ENCODE peak calls at places on chromosome 7, in ten cellular contexts. D, Y, Z, R, N, O, S, U, P and Q are unnamed samples.
A peak's percentile ranks its signal among the peaks of the same experiment; 100 is the strongest.

GRCh38 chr7:131077735-131078134 is 249.9 kb upstream of the MKLN1 start:
- DNase-seq in Z (no peak), P (no peak), U (no peak), O (no peak), N (no peak), R (no peak), Y (no peak), D (no peak), S (no peak), Q (no peak)

GRCh38 chr7:35544028-35544742 is 150.8 kb downstream of the HERPUD2 start:
- DNase-seq in Z (no peak), S (no peak), O (no peak), U (no peak), P (no peak), N (no peak), Y (no peak), R (no peak), D (no peak), Q (no peak)

GRCh38 chr7:22563621-22564241 is 63.7 kb upstream of the STEAP1B start:
- DNase-seq in S (no peak), N (no peak), R (peak; percentile 36), D (no peak), U (no peak), O (peak; percentile 45), Y (no peak), Z (no peak), P (no peak), Q (no peak)

GRCh38 chr7:115094163-115094562 is 172.3 kb downstream of the MDFIC start:
- DNase-seq in Z (no peak), D (no peak), U (no peak), P (no peak), R (no peak), S (no peak), O (no peak), Y (no peak), N (no peak), Q (no peak)

GRCh38 chr7:33807779-33808482 is 97.4 kb upstream of the BMPER start:
- DNase-seq in P (no peak), Z (no peak), N (peak; percentile 11), Y (peak; percentile 64), U (peak; percentile 69), R (peak; percentile 25), D (no peak), S (no peak), O (peak; percentile 43), Q (no peak)

GRCh38 chr7:37027557-37028341 is 303.5 kb upstream of the AOAH start:
- DNase-seq in N (no peak), S (no peak), O (no peak), R (no peak), Z (no peak), Y (no peak), D (no peak), U (no peak), P (no peak), Q (no peak)

GRCh38 chr7:108094375-108094774 is 35.8 kb downstream of the LAMB4 start:
- DNase-seq in Z (no peak), R (no peak), N (no peak), S (no peak), O (no peak), P (no peak), D (no peak), Y (no peak), U (no peak), Q (no peak)

GRCh38 chr7:80087768-80088170 is 46.9 kb upstream of the GNAI1 start:
- DNase-seq in N (no peak), U (no peak), Z (no peak), O (no peak), R (no peak), D (no peak), S (no peak), P (no peak), Y (no peak), Q (no peak)

GRCh38 chr7:83655951-83656556 is 7.1 kb upstream of the SEMA3E start:
- DNase-seq in U (peak; percentile 65), S (peak; percentile 29), O (peak; percentile 51), Y (peak; percentile 44), N (peak; percentile 16), R (peak; percentile 54), P (no peak), D (peak; percentile 24), Z (no peak), Q (no peak)

GRCh38 chr7:112018305-112019030 is 187.7 kb downstream of the DOCK4 start:
- DNase-seq in Z (no peak), Y (no peak), N (no peak), D (no peak), P (no peak), U (no peak), R (no peak), S (no peak), O (no peak), Q (no peak)

GRCh38 chr7:75563171-75563570 is 71.1 kb downstream of the SPDYE5 start:
- DNase-seq in O (no peak), U (no peak), P (no peak), N (no peak), D (no peak), Z (no peak), S (no peak), R (no peak), Y (peak; percentile 67), Q (no peak)

GRCh38 chr7:75567948-75568595 is 76.0 kb downstream of the SPDYE5 start:
- DNase-seq in R (peak; percentile 72), Z (no peak), Y (no peak), P (no peak), N (no peak), D (no peak), O (no peak), S (no peak), U (no peak), Q (no peak)

GRCh38 chr7:75559355-75559986 is 67.4 kb downstream of the SPDYE5 start:
- DNase-seq in Z (no peak), P (no peak), O (no peak), Y (peak; percentile 74), U (no peak), D (no peak), N (no peak), R (peak; percentile 7), S (no peak), Q (no peak)

GRCh38 chr7:75565129-75565528 is 73.0 kb downstream of the SPDYE5 start:
- DNase-seq in O (no peak), Z (no peak), D (peak; percentile 87), U (peak; percentile 56), N (no peak), R (no peak), S (no peak), P (no peak), Y (no peak), Q (no peak)
- H3K27ac ChIP-seq in O (no peak overlapping the region), Z (no peak overlapping the region), D (peak overlapping the region; percentile 59), U (peak overlapping the region; percentile 45), N (peak overlapping the region; percentile 29), R (no peak overlapping the region), S (no peak overlapping the region), P (peak overlapping the region; percentile 15), Y (no peak overlapping the region), Q (peak overlapping the region; percentile 39)

GRCh38 chr7:101984141-101984879 is 166.9 kb downstream of the CUX1 start:
- DNase-seq in U (no peak), O (no peak), P (peak; percentile 88), S (no peak), Y (no peak), N (peak; percentile 26), R (no peak), D (no peak), Z (no peak), Q (no peak)

GRCh38 chr7:101984997-101985645 is 167.7 kb downstream of the CUX1 start:
- DNase-seq in S (no peak), Y (no peak), Z (no peak), D (no peak), R (peak; percentile 35), P (no peak), N (no peak), O (no peak), U (no peak), Q (no peak)

GRCh38 chr7:101986335-101986734 is 168.9 kb downstream of the CUX1 start:
- DNase-seq in Y (no peak), N (no peak), R (peak; percentile 64), U (peak; percentile 28), D (peak; percentile 12), P (no peak), S (no peak), O (peak; percentile 18), Z (no peak), Q (no peak)

GRCh38 chr7:101985646-101986199 is 168.3 kb downstream of the CUX1 start:
- DNase-seq in Z (no peak), R (peak; percentile 71), D (no peak), P (no peak), Y (no peak), N (no peak), O (peak; percentile 65), U (no peak), S (no peak), Q (no peak)

GRCh38 chr7:101983147-101983811 is 165.9 kb downstream of the CUX1 start:
- DNase-seq in Z (no peak), S (no peak), R (no peak), U (no peak), Y (no peak), O (no peak), D (no peak), P (no peak), N (no peak), Q (no peak)
- H3K27ac ChIP-seq in Z (no peak overlapping the region), S (no peak overlapping the region), R (no peak overlapping the region), U (no peak overlapping the region), Y (no peak overlapping the region), O (no peak overlapping the region), D (no peak overlapping the region), P (no peak overlapping the region), N (peak overlapping the region; percentile 55), Q (no peak overlapping the region)

GRCh38 chr7:8973601-8974000 is 540.2 kb downstream of the NXPH1 start:
- DNase-seq in Z (no peak), S (no peak), D (no peak), U (no peak), Y (no peak), O (no peak), N (no peak), P (no peak), R (no peak), Q (no peak)
- H3K27ac ChIP-seq in Z (no peak overlapping the region), S (no peak overlapping the region), D (no peak overlapping the region), U (no peak overlapping the region), Y (no peak overlapping the region), O (no peak overlapping the region), N (no peak overlapping the region), P (no peak overlapping the region), R (no peak overlapping the region), Q (no peak overlapping the region)

DNA sequence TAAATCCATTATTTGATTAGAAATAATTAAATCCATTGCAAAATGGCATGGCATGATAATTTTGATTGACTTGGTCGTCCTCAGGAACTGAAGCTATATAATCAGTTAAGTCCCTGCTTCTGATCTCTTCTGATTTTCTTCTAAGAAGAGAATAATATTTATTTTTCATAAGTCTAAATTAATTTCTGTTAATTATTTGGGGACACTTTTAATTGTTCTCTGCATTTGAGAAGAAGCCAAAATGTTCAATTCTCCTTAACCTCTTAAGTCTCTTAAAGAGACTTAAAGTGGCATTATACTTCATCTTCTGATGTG is 67.2 kb downstream of the CAV1 start:
- DNase-seq in S (no peak), D (no peak), Y (no peak), O (no peak), Z (no peak), N (no peak), P (no peak), R (no peak), U (no peak), Q (no peak)
- H3K27ac ChIP-seq in S (no peak overlapping the region), D (no peak overlapping the region), Y (no peak overlapping the region), O (no peak overlapping the region), Z (no peak overlapping the region), N (peak overlapping the region; percentile 56), P (no peak overlapping the region), R (no peak overlapping the region), U (no peak overlapping the region), Q (no peak overlapping the region)